ENCODE peak calls at places on chromosomes 6 and 20, in seven cellular contexts. One of them, this sample, is unnamed.

GRCh38 chr20:62528983-62529891 is 53.4 kb upstream of the GATA5 start:
- DNase-seq in naive thymus-derived CD4-positive, alpha-beta T cell: no peak
- DNase-seq in thoracic aorta: no peak
- DNase-seq in upper lobe of left lung: peak; percentile 58
- DNase-seq in OCI-LY7: no peak
- DNase-seq in CD8-positive, alpha-beta memory T cell: no peak
- DNase-seq in fibroblast of lung: no peak
- DNase-seq in this sample: no peak

GRCh38 chr6:42269553-42269952 is 51.9 kb upstream of the MRPS10 start:
- DNase-seq in CD8-positive, alpha-beta memory T cell: peak; percentile 62
- DNase-seq in OCI-LY7: peak; percentile 93
- DNase-seq in upper lobe of left lung: no peak
- DNase-seq in naive thymus-derived CD4-positive, alpha-beta T cell: no peak
- DNase-seq in fibroblast of lung: no peak
- DNase-seq in thoracic aorta: no peak
- DNase-seq in this sample: no peak

GRCh38 chr20:32509639-32510066 is 75.5 kb downstream of the NOL4L start:
- DNase-seq in upper lobe of left lung: no peak
- DNase-seq in naive thymus-derived CD4-positive, alpha-beta T cell: peak; percentile 84
- DNase-seq in CD8-positive, alpha-beta memory T cell: peak; percentile 77
- DNase-seq in thoracic aorta: no peak
- DNase-seq in OCI-LY7: peak; percentile 84
- DNase-seq in fibroblast of lung: no peak
- DNase-seq in this sample: peak; percentile 59

GRCh38 chr6:87518453-87518852 is 45.7 kb downstream of the SLC35A1 start:
- DNase-seq in OCI-LY7: no peak
- DNase-seq in fibroblast of lung: no peak
- DNase-seq in naive thymus-derived CD4-positive, alpha-beta T cell: no peak
- DNase-seq in thoracic aorta: no peak
- DNase-seq in CD8-positive, alpha-beta memory T cell: no peak
- DNase-seq in upper lobe of left lung: no peak
- DNase-seq in this sample: no peak

GRCh38 chr6:140180306-140180705 is 805.9 kb upstream of the CITED2 start:
- DNase-seq in upper lobe of left lung: no peak
- DNase-seq in CD8-positive, alpha-beta memory T cell: no peak
- DNase-seq in fibroblast of lung: no peak
- DNase-seq in thoracic aorta: no peak
- DNase-seq in naive thymus-derived CD4-positive, alpha-beta T cell: no peak
- DNase-seq in OCI-LY7: no peak
- DNase-seq in this sample: no peak

GRCh38 chr6:148440877-148441453 is 98.3 kb downstream of the SASH1 start:
- DNase-seq in fibroblast of lung: peak; percentile 86
- DNase-seq in naive thymus-derived CD4-positive, alpha-beta T cell: no peak
- DNase-seq in thoracic aorta: no peak
- DNase-seq in OCI-LY7: no peak
- DNase-seq in CD8-positive, alpha-beta memory T cell: no peak
- DNase-seq in upper lobe of left lung: no peak
- DNase-seq in this sample: peak; percentile 90

GRCh38 chr6:160882019-160882418 is 109.5 kb upstream of the MAP3K4 start:
- DNase-seq in OCI-LY7: no peak
- DNase-seq in CD8-positive, alpha-beta memory T cell: no peak
- DNase-seq in upper lobe of left lung: no peak
- DNase-seq in fibroblast of lung: no peak
- DNase-seq in thoracic aorta: no peak
- DNase-seq in naive thymus-derived CD4-positive, alpha-beta T cell: no peak
- DNase-seq in this sample: no peak

GRCh38 chr20:17223553-17223952 is 3.3 kb upstream of the PCSK2 start:
- DNase-seq in thoracic aorta: no peak
- DNase-seq in upper lobe of left lung: no peak
- DNase-seq in fibroblast of lung: no peak
- DNase-seq in CD8-positive, alpha-beta memory T cell: no peak
- DNase-seq in OCI-LY7: no peak
- DNase-seq in naive thymus-derived CD4-positive, alpha-beta T cell: no peak
- DNase-seq in this sample: no peak

GRCh38 chr6:110095101-110095500 is 84.4 kb downstream of the WASF1 start:
- DNase-seq in upper lobe of left lung: no peak
- DNase-seq in naive thymus-derived CD4-positive, alpha-beta T cell: no peak
- DNase-seq in fibroblast of lung: no peak
- DNase-seq in OCI-LY7: no peak
- DNase-seq in CD8-positive, alpha-beta memory T cell: no peak
- DNase-seq in thoracic aorta: no peak
- DNase-seq in this sample: no peak

GRCh38 chr6:158849899-158850806 is 31.0 kb upstream of the EZR start:
- DNase-seq in CD8-positive, alpha-beta memory T cell: peak; percentile 85
- DNase-seq in fibroblast of lung: peak; percentile 98
- DNase-seq in naive thymus-derived CD4-positive, alpha-beta T cell: peak; percentile 81
- DNase-seq in OCI-LY7: no peak
- DNase-seq in thoracic aorta: no peak
- DNase-seq in upper lobe of left lung: no peak
- DNase-seq in this sample: peak; percentile 79

GRCh38 chr6:91705646-91706045 is 1118.8 kb upstream of the MAP3K7 start:
- DNase-seq in fibroblast of lung: peak; percentile 22
- DNase-seq in thoracic aorta: no peak
- DNase-seq in OCI-LY7: no peak
- DNase-seq in upper lobe of left lung: no peak
- DNase-seq in naive thymus-derived CD4-positive, alpha-beta T cell: no peak
- DNase-seq in CD8-positive, alpha-beta memory T cell: no peak
- DNase-seq in this sample: no peak

GRCh38 chr6:34243901-34244884 is 4.6 kb downstream of the SMIM29 start:
- DNase-seq in upper lobe of left lung: peak; percentile 66
- DNase-seq in OCI-LY7: peak; percentile 42
- DNase-seq in thoracic aorta: peak; percentile 85
- DNase-seq in CD8-positive, alpha-beta memory T cell: no peak
- DNase-seq in fibroblast of lung: peak; percentile 92
- DNase-seq in naive thymus-derived CD4-positive, alpha-beta T cell: no peak
- DNase-seq in this sample: peak; percentile 93

GRCh38 chr6:31831350-31832215 is 4.0 kb downstream of the HSPA1B start:
- DNase-seq in naive thymus-derived CD4-positive, alpha-beta T cell: no peak
- DNase-seq in fibroblast of lung: no peak
- DNase-seq in CD8-positive, alpha-beta memory T cell: no peak
- DNase-seq in upper lobe of left lung: no peak
- DNase-seq in thoracic aorta: no peak
- DNase-seq in OCI-LY7: no peak
- DNase-seq in this sample: no peak

GRCh38 chr6:118771253-118771652 is 119.9 kb upstream of the CEP85L start:
- DNase-seq in CD8-positive, alpha-beta memory T cell: no peak
- DNase-seq in naive thymus-derived CD4-positive, alpha-beta T cell: no peak
- DNase-seq in OCI-LY7: no peak
- DNase-seq in fibroblast of lung: no peak
- DNase-seq in upper lobe of left lung: no peak
- DNase-seq in thoracic aorta: no peak
- DNase-seq in this sample: no peak

GRCh38 chr6:35019171-35019570 is 122.0 kb downstream of the TCP11 start:
- DNase-seq in upper lobe of left lung: no peak
- DNase-seq in OCI-LY7: no peak
- DNase-seq in naive thymus-derived CD4-positive, alpha-beta T cell: no peak
- DNase-seq in fibroblast of lung: no peak
- DNase-seq in thoracic aorta: no peak
- DNase-seq in CD8-positive, alpha-beta memory T cell: no peak
- DNase-seq in this sample: no peak

GRCh38 chr6:21748343-21749063 is 155.0 kb downstream of the SOX4 start:
- DNase-seq in upper lobe of left lung: no peak
- DNase-seq in CD8-positive, alpha-beta memory T cell: no peak
- DNase-seq in naive thymus-derived CD4-positive, alpha-beta T cell: no peak
- DNase-seq in thoracic aorta: no peak
- DNase-seq in OCI-LY7: peak; percentile 4
- DNase-seq in fibroblast of lung: peak; percentile 82
- DNase-seq in this sample: no peak

GRCh38 chr20:63475209-63475608 is 2.8 kb upstream of the KCNQ2 start:
- DNase-seq in fibroblast of lung: peak; percentile 20
- DNase-seq in naive thymus-derived CD4-positive, alpha-beta T cell: no peak
- DNase-seq in thoracic aorta: no peak
- DNase-seq in OCI-LY7: no peak
- DNase-seq in upper lobe of left lung: peak; percentile 69
- DNase-seq in CD8-positive, alpha-beta memory T cell: no peak
- DNase-seq in this sample: peak; percentile 89

GRCh38 chr6:15322781-15323536 is 77.1 kb downstream of the JARID2 start:
- DNase-seq in fibroblast of lung: peak; percentile 85
- DNase-seq in naive thymus-derived CD4-positive, alpha-beta T cell: no peak
- DNase-seq in OCI-LY7: no peak
- DNase-seq in thoracic aorta: no peak
- DNase-seq in CD8-positive, alpha-beta memory T cell: no peak
- DNase-seq in upper lobe of left lung: no peak
- DNase-seq in this sample: peak; percentile 77

DNA sequence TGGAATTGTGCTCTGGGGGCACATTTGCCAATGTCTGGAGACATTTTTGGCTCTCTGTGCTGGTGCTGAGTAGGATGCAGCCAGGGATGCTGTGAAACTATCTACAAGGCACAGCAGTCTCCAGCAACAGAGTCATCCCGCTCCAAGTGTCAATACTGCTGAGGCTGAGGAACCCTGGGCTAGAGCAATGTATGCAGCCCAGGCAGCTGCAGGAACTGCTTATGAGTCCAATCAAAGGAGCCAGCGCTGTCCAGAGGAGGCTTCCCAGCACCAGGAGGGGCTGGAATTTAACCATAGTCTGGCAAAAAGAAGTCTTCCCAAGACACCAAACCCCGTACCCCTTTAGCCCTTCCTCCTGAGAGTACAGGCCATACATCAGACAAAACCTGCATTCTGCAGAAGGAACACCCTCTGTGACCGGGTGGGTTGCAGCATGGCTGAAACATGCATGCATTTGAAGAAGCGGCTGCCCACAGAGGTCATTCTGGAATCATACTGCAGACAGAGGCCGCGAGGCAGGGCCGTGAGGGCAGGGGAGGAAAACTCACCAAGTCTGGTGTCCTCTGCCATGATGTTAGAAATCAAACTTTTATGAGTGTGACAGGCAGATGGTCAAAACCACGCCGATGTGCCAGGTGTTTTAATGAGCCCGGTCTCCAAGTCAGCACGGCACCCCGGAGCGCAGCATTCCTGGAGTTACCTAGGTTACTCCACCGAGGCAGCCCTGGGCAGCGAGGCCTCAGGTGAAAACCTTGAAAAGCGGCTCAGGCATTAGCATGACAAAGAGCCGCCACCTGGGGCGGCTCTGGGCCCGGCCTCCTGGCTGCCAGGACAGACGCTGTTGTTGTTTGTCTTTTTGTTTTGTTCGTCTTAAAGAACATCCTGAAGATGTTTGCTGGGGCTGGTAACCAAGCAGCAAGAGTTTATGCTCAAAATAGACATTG is 255.4 kb downstream of the ERMARD start:
- DNase-seq in upper lobe of left lung: peak; percentile 68
- DNase-seq in naive thymus-derived CD4-positive, alpha-beta T cell: no peak
- DNase-seq in thoracic aorta: no peak
- DNase-seq in fibroblast of lung: no peak
- DNase-seq in CD8-positive, alpha-beta memory T cell: no peak
- DNase-seq in OCI-LY7: no peak
- DNase-seq in this sample: no peak
- H3K9me3 ChIP-seq in upper lobe of left lung: peaks cover 28% of the 10 kb centered on the region
- H3K9me3 ChIP-seq in naive thymus-derived CD4-positive, alpha-beta T cell: no peaks in the 10 kb centered on the region
- H3K9me3 ChIP-seq in thoracic aorta: no peaks in the 10 kb centered on the region
- H3K9me3 ChIP-seq in fibroblast of lung: no peaks in the 10 kb centered on the region
- H3K9me3 ChIP-seq in CD8-positive, alpha-beta memory T cell: no peaks in the 10 kb centered on the region
- H3K9me3 ChIP-seq in OCI-LY7: peaks cover 11% of the 10 kb centered on the region
- H3K9me3 ChIP-seq in this sample: peaks cover 10% of the 10 kb centered on the region

GRCh38 chr6:166930354-166930891 is 25.9 kb downstream of the RNASET2 start:
- DNase-seq in upper lobe of left lung: no peak
- DNase-seq in OCI-LY7: no peak
- DNase-seq in fibroblast of lung: no peak
- DNase-seq in naive thymus-derived CD4-positive, alpha-beta T cell: no peak
- DNase-seq in thoracic aorta: no peak
- DNase-seq in CD8-positive, alpha-beta memory T cell: no peak
- DNase-seq in this sample: no peak
- H3K27ac ChIP-seq in upper lobe of left lung: no peak overlapping the region
- H3K27ac ChIP-seq in OCI-LY7: no peak overlapping the region
- H3K27ac ChIP-seq in fibroblast of lung: no peak overlapping the region
- H3K27ac ChIP-seq in naive thymus-derived CD4-positive, alpha-beta T cell: no peak overlapping the region
- H3K27ac ChIP-seq in thoracic aorta: no peak overlapping the region
- H3K27ac ChIP-seq in CD8-positive, alpha-beta memory T cell: no peak overlapping the region
- H3K27ac ChIP-seq in this sample: no peak overlapping the region

GRCh38 chr20:59724457-59725366 is 120.4 kb downstream of the PHACTR3 start:
- DNase-seq in thoracic aorta: no peak
- DNase-seq in fibroblast of lung: no peak
- DNase-seq in OCI-LY7: no peak
- DNase-seq in CD8-positive, alpha-beta memory T cell: no peak
- DNase-seq in naive thymus-derived CD4-positive, alpha-beta T cell: no peak
- DNase-seq in upper lobe of left lung: no peak
- DNase-seq in this sample: peak; percentile 62

GRCh38 chr20:59726196-59726595 is 121.9 kb downstream of the PHACTR3 start:
- DNase-seq in fibroblast of lung: no peak
- DNase-seq in upper lobe of left lung: no peak
- DNase-seq in naive thymus-derived CD4-positive, alpha-beta T cell: no peak
- DNase-seq in thoracic aorta: no peak
- DNase-seq in CD8-positive, alpha-beta memory T cell: no peak
- DNase-seq in OCI-LY7: no peak
- DNase-seq in this sample: peak; percentile 66

GRCh38 chr20:59725476-59726119 is 121.3 kb downstream of the PHACTR3 start:
- DNase-seq in CD8-positive, alpha-beta memory T cell: no peak
- DNase-seq in thoracic aorta: no peak
- DNase-seq in OCI-LY7: no peak
- DNase-seq in fibroblast of lung: no peak
- DNase-seq in naive thymus-derived CD4-positive, alpha-beta T cell: no peak
- DNase-seq in upper lobe of left lung: no peak
- DNase-seq in this sample: peak; percentile 68

GRCh38 chr20:59723108-59723500 is 118.8 kb downstream of the PHACTR3 start:
- DNase-seq in naive thymus-derived CD4-positive, alpha-beta T cell: no peak
- DNase-seq in CD8-positive, alpha-beta memory T cell: no peak
- DNase-seq in upper lobe of left lung: no peak
- DNase-seq in thoracic aorta: no peak
- DNase-seq in OCI-LY7: no peak
- DNase-seq in fibroblast of lung: no peak
- DNase-seq in this sample: no peak

GRCh38 chr20:59723607-59724456 is 119.5 kb downstream of the PHACTR3 start:
- DNase-seq in CD8-positive, alpha-beta memory T cell: no peak
- DNase-seq in thoracic aorta: no peak
- DNase-seq in fibroblast of lung: no peak
- DNase-seq in naive thymus-derived CD4-positive, alpha-beta T cell: no peak
- DNase-seq in upper lobe of left lung: no peak
- DNase-seq in OCI-LY7: no peak
- DNase-seq in this sample: peak; percentile 68
- H3K9me3 ChIP-seq in CD8-positive, alpha-beta memory T cell: no peaks in the 10 kb centered on the region
- H3K9me3 ChIP-seq in thoracic aorta: no peaks in the 10 kb centered on the region
- H3K9me3 ChIP-seq in fibroblast of lung: no peaks in the 10 kb centered on the region
- H3K9me3 ChIP-seq in naive thymus-derived CD4-positive, alpha-beta T cell: no peaks in the 10 kb centered on the region
- H3K9me3 ChIP-seq in upper lobe of left lung: no peaks in the 10 kb centered on the region
- H3K9me3 ChIP-seq in OCI-LY7: no peaks in the 10 kb centered on the region
- H3K9me3 ChIP-seq in this sample: no peaks in the 10 kb centered on the region

GRCh38 chr6:25472314-25472713 is 179.7 kb upstream of the SCGN start:
- DNase-seq in upper lobe of left lung: no peak
- DNase-seq in OCI-LY7: no peak
- DNase-seq in thoracic aorta: no peak
- DNase-seq in naive thymus-derived CD4-positive, alpha-beta T cell: no peak
- DNase-seq in CD8-positive, alpha-beta memory T cell: no peak
- DNase-seq in fibroblast of lung: no peak
- DNase-seq in this sample: no peak

GRCh38 chr6:25477006-25477590 is 174.9 kb upstream of the SCGN start:
- DNase-seq in naive thymus-derived CD4-positive, alpha-beta T cell: no peak
- DNase-seq in CD8-positive, alpha-beta memory T cell: no peak
- DNase-seq in fibroblast of lung: peak; percentile 90
- DNase-seq in thoracic aorta: no peak
- DNase-seq in upper lobe of left lung: no peak
- DNase-seq in OCI-LY7: no peak
- DNase-seq in this sample: no peak

GRCh38 chr6:25478973-25479372 is 173.0 kb upstream of the SCGN start:
- DNase-seq in upper lobe of left lung: no peak
- DNase-seq in OCI-LY7: no peak
- DNase-seq in naive thymus-derived CD4-positive, alpha-beta T cell: no peak
- DNase-seq in thoracic aorta: no peak
- DNase-seq in fibroblast of lung: no peak
- DNase-seq in CD8-positive, alpha-beta memory T cell: no peak
- DNase-seq in this sample: no peak

GRCh38 chr6:25473447-25473846 is 178.6 kb upstream of the SCGN start:
- DNase-seq in CD8-positive, alpha-beta memory T cell: no peak
- DNase-seq in naive thymus-derived CD4-positive, alpha-beta T cell: no peak
- DNase-seq in OCI-LY7: no peak
- DNase-seq in thoracic aorta: no peak
- DNase-seq in upper lobe of left lung: no peak
- DNase-seq in fibroblast of lung: no peak
- DNase-seq in this sample: no peak

GRCh38 chr6:25476126-25476525 is 175.9 kb upstream of the SCGN start:
- DNase-seq in naive thymus-derived CD4-positive, alpha-beta T cell: no peak
- DNase-seq in thoracic aorta: no peak
- DNase-seq in fibroblast of lung: peak; percentile 85
- DNase-seq in CD8-positive, alpha-beta memory T cell: no peak
- DNase-seq in upper lobe of left lung: no peak
- DNase-seq in OCI-LY7: no peak
- DNase-seq in this sample: no peak
- H3K27ac ChIP-seq in naive thymus-derived CD4-positive, alpha-beta T cell: no peak overlapping the region
- H3K27ac ChIP-seq in thoracic aorta: no peak overlapping the region
- H3K27ac ChIP-seq in fibroblast of lung: no peak overlapping the region
- H3K27ac ChIP-seq in CD8-positive, alpha-beta memory T cell: no peak overlapping the region
- H3K27ac ChIP-seq in upper lobe of left lung: no peak overlapping the region
- H3K27ac ChIP-seq in OCI-LY7: no peak overlapping the region
- H3K27ac ChIP-seq in this sample: no peak overlapping the region